ENCODE peak calls at places on chromosome 21, in four cellular contexts. One of them, this sample, is unnamed.

GRCh38 chr21:37532868-37533780 is 166.6 kb downstream of the DYRK1A start:
- DNase-seq in spleen: no peak
- DNase-seq in suprapubic skin: no peak
- DNase-seq in stomach: peak; percentile 63
- DNase-seq in this sample: peak; percentile 31

GRCh38 chr21:21101911-21102310 is 103.7 kb downstream of the NCAM2 start:
- DNase-seq in spleen: no peak
- DNase-seq in stomach: no peak
- DNase-seq in suprapubic skin: no peak
- DNase-seq in this sample: no peak

GRCh38 chr21:29187939-29188338 is 57.5 kb downstream of the MAP3K7CL start:
- DNase-seq in stomach: no peak
- DNase-seq in spleen: no peak
- DNase-seq in suprapubic skin: no peak
- DNase-seq in this sample: peak; percentile 79

GRCh38 chr21:16424331-16424749 is 694.6 kb downstream of the USP25 start:
- DNase-seq in spleen: no peak
- DNase-seq in suprapubic skin: no peak
- DNase-seq in stomach: no peak
- DNase-seq in this sample: no peak

GRCh38 chr21:42471716-42472330 is 24.2 kb downstream of the RSPH1 start:
- DNase-seq in stomach: no peak
- DNase-seq in suprapubic skin: peak; percentile 68
- DNase-seq in spleen: no peak
- DNase-seq in this sample: no peak

GRCh38 chr21:19109694-19110093 is 706.1 kb upstream of the TMPRSS15 start:
- DNase-seq in spleen: no peak
- DNase-seq in stomach: no peak
- DNase-seq in suprapubic skin: no peak
- DNase-seq in this sample: no peak

GRCh38 chr21:25366116-25366515 is 241.2 kb downstream of the MRPL39 start:
- DNase-seq in spleen: no peak
- DNase-seq in stomach: no peak
- DNase-seq in suprapubic skin: no peak
- DNase-seq in this sample: no peak

GRCh38 chr21:36155603-36156338 is 853 bp upstream of the DOP1B start:
- DNase-seq in stomach: peak; percentile 80
- DNase-seq in spleen: peak; percentile 90
- DNase-seq in suprapubic skin: no peak
- DNase-seq in this sample: peak; percentile 77

GRCh38 chr21:35991131-35991530 is 69.2 kb downstream of the SETD4 start:
- DNase-seq in spleen: no peak
- DNase-seq in suprapubic skin: no peak
- DNase-seq in stomach: no peak
- DNase-seq in this sample: no peak

GRCh38 chr21:32371913-32372314 is 20.9 kb downstream of the URB1 start:
- DNase-seq in spleen: peak; percentile 62
- DNase-seq in stomach: peak; percentile 36
- DNase-seq in suprapubic skin: no peak
- DNase-seq in this sample: no peak

GRCh38 chr21:34886554-34887385 is 162.3 kb downstream of the RUNX1 start:
- DNase-seq in spleen: peak; percentile 89
- DNase-seq in suprapubic skin: no peak
- DNase-seq in stomach: no peak
- DNase-seq in this sample: peak; percentile 27
- H3K4me1 ChIP-seq in spleen: peaks cover 46% of the 10 kb centered on the region
- H3K4me1 ChIP-seq in suprapubic skin: peaks cover 57% of the 10 kb centered on the region
- H3K4me1 ChIP-seq in stomach: peaks cover 55% of the 10 kb centered on the region
- H3K4me1 ChIP-seq in this sample: peaks cover 50% of the 10 kb centered on the region

GRCh38 chr21:43913928-43914327 is 48.9 kb downstream of the AGPAT3 start:
- DNase-seq in spleen: no peak
- DNase-seq in suprapubic skin: peak; percentile 26
- DNase-seq in stomach: no peak
- DNase-seq in this sample: no peak
- TF ChIP-seq POLR2A in spleen: no peak
- TF ChIP-seq POLR2A in suprapubic skin: no peak
- TF ChIP-seq POLR2A in stomach: no peak
- TF ChIP-seq POLR2A in this sample: no peak

DNA sequence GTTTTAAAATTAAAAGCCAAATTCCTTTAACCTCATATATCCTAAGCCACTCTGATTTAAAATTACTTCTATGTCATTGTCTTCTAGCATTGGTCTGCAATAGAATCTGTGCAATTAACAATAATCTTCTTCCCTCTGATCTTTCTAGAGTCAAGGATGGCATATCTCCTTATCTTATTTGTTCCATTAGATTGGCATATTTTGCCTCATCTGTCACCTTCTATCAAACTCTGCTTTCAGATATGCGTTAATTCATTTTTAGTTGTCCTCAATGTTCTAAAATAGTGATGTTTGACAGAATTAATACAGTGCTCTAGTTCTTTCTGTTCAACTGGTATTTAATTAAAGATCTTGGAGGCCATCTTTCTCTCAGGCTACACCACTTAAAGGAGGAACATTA is 3.1 kb downstream of the NRIP1 start:
- DNase-seq in suprapubic skin: no peak
- DNase-seq in spleen: no peak
- DNase-seq in stomach: no peak
- DNase-seq in this sample: no peak
- H3K4me1 ChIP-seq in suprapubic skin: peaks cover 65% of the 10 kb centered on the region
- H3K4me1 ChIP-seq in spleen: peaks cover 66% of the 10 kb centered on the region
- H3K4me1 ChIP-seq in stomach: peaks cover 66% of the 10 kb centered on the region
- H3K4me1 ChIP-seq in this sample: peaks cover 58% of the 10 kb centered on the region

DNA sequence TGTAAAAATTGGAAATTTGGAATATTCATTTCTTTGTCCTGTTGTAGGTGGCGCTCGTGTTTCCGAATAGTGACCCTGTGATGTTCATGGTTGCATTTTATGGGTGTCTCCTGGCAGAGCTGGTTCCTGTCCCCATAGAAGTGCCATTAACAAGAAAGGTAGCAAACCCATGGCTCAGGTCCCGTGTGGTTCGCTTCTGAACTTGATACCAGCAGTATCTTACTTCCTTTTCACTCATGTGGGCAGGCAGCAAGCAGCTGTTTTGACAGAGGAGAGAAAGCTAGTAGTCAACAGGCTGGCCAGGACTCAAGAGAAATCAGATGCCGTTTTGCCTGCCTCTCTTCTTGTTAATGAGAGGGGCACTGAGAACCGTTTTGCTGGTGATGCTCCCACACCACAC is 72.8 kb downstream of the S100B start:
- DNase-seq in stomach: no peak
- DNase-seq in suprapubic skin: no peak
- DNase-seq in spleen: no peak
- DNase-seq in this sample: no peak
- TF ChIP-seq POLR2A in stomach: no peak
- TF ChIP-seq POLR2A in suprapubic skin: no peak
- TF ChIP-seq POLR2A in spleen: no peak
- TF ChIP-seq POLR2A in this sample: no peak

This sample was measured in body of pancreas.